ENCODE peak calls at places on chromosomes 4 and X, in ten cellular contexts. One of them, this sample, is unnamed.

GRCh38 chrX:47047989-47048388 is 30.3 kb upstream of the RGN start:
- DNase-seq in left lung: no peak
- DNase-seq in neuronal stem cell: no peak
- DNase-seq in sigmoid colon: no peak
- DNase-seq in foreskin fibroblast: peak; percentile 26
- DNase-seq in psoas muscle: no peak
- DNase-seq in ovary: no peak
- DNase-seq in fibroblast of villous mesenchyme: peak; percentile 57
- DNase-seq in GM12865: no peak
- DNase-seq in tibial artery: no peak
- DNase-seq in this sample: no peak

GRCh38 chr4:38940476-38940875 is 72.9 kb downstream of the FAM114A1 start:
- DNase-seq in left lung: no peak
- DNase-seq in neuronal stem cell: no peak
- DNase-seq in sigmoid colon: no peak
- DNase-seq in foreskin fibroblast: no peak
- DNase-seq in psoas muscle: no peak
- DNase-seq in ovary: no peak
- DNase-seq in fibroblast of villous mesenchyme: no peak
- DNase-seq in GM12865: peak; percentile 12
- DNase-seq in tibial artery: no peak
- DNase-seq in this sample: no peak

GRCh38 chr4:54566608-54567007 is 91.1 kb upstream of the KIT start:
- DNase-seq in left lung: no peak
- DNase-seq in neuronal stem cell: no peak
- DNase-seq in sigmoid colon: no peak
- DNase-seq in foreskin fibroblast: no peak
- DNase-seq in psoas muscle: no peak
- DNase-seq in ovary: no peak
- DNase-seq in fibroblast of villous mesenchyme: no peak
- DNase-seq in GM12865: peak; percentile 55
- DNase-seq in tibial artery: no peak
- DNase-seq in this sample: peak; percentile 15

GRCh38 chr4:153759407-153760226 is at the start of gene RNF175:
- DNase-seq in left lung: peak; percentile 85
- DNase-seq in neuronal stem cell: no peak
- DNase-seq in sigmoid colon: no peak
- DNase-seq in foreskin fibroblast: peak; percentile 60
- DNase-seq in psoas muscle: peak; percentile 25
- DNase-seq in ovary: no peak
- DNase-seq in fibroblast of villous mesenchyme: no peak
- DNase-seq in GM12865: no peak
- DNase-seq in tibial artery: no peak
- DNase-seq in this sample: no peak

GRCh38 chr4:25552580-25553271 is 102.9 kb upstream of the SLC34A2 start:
- DNase-seq in left lung: peak; percentile 78
- DNase-seq in neuronal stem cell: no peak
- DNase-seq in sigmoid colon: no peak
- DNase-seq in foreskin fibroblast: no peak
- DNase-seq in psoas muscle: no peak
- DNase-seq in ovary: no peak
- DNase-seq in fibroblast of villous mesenchyme: no peak
- DNase-seq in GM12865: no peak
- DNase-seq in tibial artery: no peak
- DNase-seq in this sample: no peak

GRCh38 chrX:154602766-154603437 is 16.2 kb downstream of the CTAG1B start:
- DNase-seq in left lung: no peak
- DNase-seq in neuronal stem cell: no peak
- DNase-seq in sigmoid colon: no peak
- DNase-seq in foreskin fibroblast: no peak
- DNase-seq in psoas muscle: no peak
- DNase-seq in ovary: no peak
- DNase-seq in fibroblast of villous mesenchyme: no peak
- DNase-seq in GM12865: no peak
- DNase-seq in tibial artery: no peak
- DNase-seq in this sample: no peak

GRCh38 chr4:23279377-23279988 is 586.7 kb downstream of the GBA3 start:
- DNase-seq in left lung: no peak
- DNase-seq in neuronal stem cell: no peak
- DNase-seq in sigmoid colon: no peak
- DNase-seq in foreskin fibroblast: peak; percentile 7
- DNase-seq in psoas muscle: no peak
- DNase-seq in ovary: no peak
- DNase-seq in fibroblast of villous mesenchyme: peak; percentile 16
- DNase-seq in GM12865: no peak
- DNase-seq in tibial artery: no peak
- DNase-seq in this sample: no peak

GRCh38 chrX:111646515-111646914 is 34.5 kb upstream of the ALG13 start:
- DNase-seq in left lung: no peak
- DNase-seq in neuronal stem cell: no peak
- DNase-seq in sigmoid colon: no peak
- DNase-seq in foreskin fibroblast: no peak
- DNase-seq in psoas muscle: no peak
- DNase-seq in ovary: no peak
- DNase-seq in fibroblast of villous mesenchyme: no peak
- DNase-seq in GM12865: no peak
- DNase-seq in tibial artery: no peak
- DNase-seq in this sample: no peak

GRCh38 chr4:154982187-154983047 is 201.3 kb downstream of the RBM46 start:
- DNase-seq in left lung: no peak
- DNase-seq in neuronal stem cell: peak; percentile 58
- DNase-seq in sigmoid colon: no peak
- DNase-seq in foreskin fibroblast: peak; percentile 54
- DNase-seq in psoas muscle: peak; percentile 13
- DNase-seq in ovary: peak; percentile 51
- DNase-seq in fibroblast of villous mesenchyme: peak; percentile 19
- DNase-seq in GM12865: peak; percentile 63
- DNase-seq in tibial artery: peak; percentile 80
- DNase-seq in this sample: peak; percentile 22

GRCh38 chrX:11305641-11306040 is 12.4 kb downstream of the AMELX start:
- DNase-seq in left lung: no peak
- DNase-seq in neuronal stem cell: no peak
- DNase-seq in sigmoid colon: no peak
- DNase-seq in foreskin fibroblast: no peak
- DNase-seq in psoas muscle: no peak
- DNase-seq in ovary: no peak
- DNase-seq in fibroblast of villous mesenchyme: no peak
- DNase-seq in GM12865: no peak
- DNase-seq in tibial artery: no peak
- DNase-seq in this sample: no peak

GRCh38 chr4:26858947-26859401 is 1.7 kb upstream of the STIM2 start:
- DNase-seq in left lung: no peak
- DNase-seq in neuronal stem cell: no peak
- DNase-seq in sigmoid colon: no peak
- DNase-seq in foreskin fibroblast: peak; percentile 6
- DNase-seq in psoas muscle: no peak
- DNase-seq in ovary: no peak
- DNase-seq in fibroblast of villous mesenchyme: no peak
- DNase-seq in GM12865: no peak
- DNase-seq in tibial artery: no peak
- DNase-seq in this sample: no peak

GRCh38 chr4:109559625-109559982 is 442 bp upstream of the MCUB start:
- DNase-seq in left lung: peak; percentile 79
- DNase-seq in neuronal stem cell: no peak
- DNase-seq in sigmoid colon: no peak
- DNase-seq in foreskin fibroblast: peak; percentile 66
- DNase-seq in psoas muscle: peak; percentile 22
- DNase-seq in ovary: peak; percentile 61
- DNase-seq in fibroblast of villous mesenchyme: peak; percentile 61
- DNase-seq in GM12865: no peak
- DNase-seq in tibial artery: peak; percentile 68
- DNase-seq in this sample: no peak

GRCh38 chrX:107766470-107767140 is 9.0 kb downstream of the TSC22D3 start:
- DNase-seq in left lung: no peak
- DNase-seq in neuronal stem cell: no peak
- DNase-seq in sigmoid colon: peak; percentile 88
- DNase-seq in foreskin fibroblast: peak; percentile 64
- DNase-seq in psoas muscle: peak; percentile 64
- DNase-seq in ovary: peak; percentile 73
- DNase-seq in fibroblast of villous mesenchyme: peak; percentile 53
- DNase-seq in GM12865: no peak
- DNase-seq in tibial artery: peak; percentile 73
- DNase-seq in this sample: no peak

GRCh38 chrX:120795301-120795700 is 80.4 kb downstream of the CT47B1 start:
- DNase-seq in left lung: no peak
- DNase-seq in neuronal stem cell: no peak
- DNase-seq in sigmoid colon: no peak
- DNase-seq in foreskin fibroblast: peak; percentile 58
- DNase-seq in psoas muscle: no peak
- DNase-seq in ovary: no peak
- DNase-seq in fibroblast of villous mesenchyme: no peak
- DNase-seq in GM12865: no peak
- DNase-seq in tibial artery: no peak
- DNase-seq in this sample: no peak

GRCh38 chr4:65450899-65451298 is 219.4 kb downstream of the EPHA5 start:
- DNase-seq in left lung: no peak
- DNase-seq in neuronal stem cell: no peak
- DNase-seq in sigmoid colon: no peak
- DNase-seq in foreskin fibroblast: no peak
- DNase-seq in psoas muscle: no peak
- DNase-seq in ovary: no peak
- DNase-seq in fibroblast of villous mesenchyme: no peak
- DNase-seq in GM12865: no peak
- DNase-seq in tibial artery: no peak
- DNase-seq in this sample: no peak

GRCh38 chr4:3332498-3332897 is 39.7 kb downstream of the RGS12 start:
- DNase-seq in left lung: no peak
- DNase-seq in neuronal stem cell: no peak
- DNase-seq in sigmoid colon: no peak
- DNase-seq in foreskin fibroblast: no peak
- DNase-seq in psoas muscle: no peak
- DNase-seq in ovary: no peak
- DNase-seq in fibroblast of villous mesenchyme: no peak
- DNase-seq in GM12865: no peak
- DNase-seq in tibial artery: no peak
- DNase-seq in this sample: no peak

DNA sequence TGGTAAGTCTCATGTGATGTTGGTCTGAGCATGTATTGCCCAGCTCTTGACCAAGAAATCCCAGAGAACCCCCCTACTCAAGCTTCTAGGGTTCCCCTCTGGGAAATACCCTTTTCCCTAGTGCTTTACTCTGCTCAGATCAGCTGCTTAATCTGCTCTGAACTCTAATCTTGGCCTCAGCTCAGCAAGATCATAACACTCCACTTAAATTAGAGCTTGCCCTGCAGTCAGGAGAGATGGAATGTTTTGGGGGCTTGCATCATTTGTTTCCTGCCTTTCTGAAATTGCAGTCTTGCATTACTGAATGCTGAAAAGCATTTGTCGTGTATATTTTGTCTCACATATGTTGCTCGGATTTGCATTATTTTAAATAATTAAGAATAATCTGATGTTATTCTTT is 1153.6 kb downstream of the FSTL5 start:
- DNase-seq in left lung: no peak
- DNase-seq in neuronal stem cell: no peak
- DNase-seq in sigmoid colon: no peak
- DNase-seq in foreskin fibroblast: no peak
- DNase-seq in psoas muscle: no peak
- DNase-seq in ovary: no peak
- DNase-seq in fibroblast of villous mesenchyme: no peak
- DNase-seq in GM12865: no peak
- DNase-seq in tibial artery: no peak
- DNase-seq in this sample: no peak
- H3K4me3 ChIP-seq in left lung: no peak overlapping the region
- H3K4me3 ChIP-seq in neuronal stem cell: no peak overlapping the region
- H3K4me3 ChIP-seq in sigmoid colon: no peak overlapping the region
- H3K4me3 ChIP-seq in foreskin fibroblast: no peak overlapping the region
- H3K4me3 ChIP-seq in psoas muscle: no peak overlapping the region
- H3K4me3 ChIP-seq in ovary: no peak overlapping the region
- H3K4me3 ChIP-seq in fibroblast of villous mesenchyme: no peak overlapping the region
- H3K4me3 ChIP-seq in GM12865: no peak overlapping the region
- H3K4me3 ChIP-seq in tibial artery: no peak overlapping the region
- H3K4me3 ChIP-seq in this sample: no peak overlapping the region

GRCh38 chr4:184384810-184385557 is 89.4 kb downstream of the IRF2 start:
- DNase-seq in left lung: no peak
- DNase-seq in neuronal stem cell: no peak
- DNase-seq in sigmoid colon: no peak
- DNase-seq in foreskin fibroblast: peak; percentile 42
- DNase-seq in psoas muscle: no peak
- DNase-seq in ovary: no peak
- DNase-seq in fibroblast of villous mesenchyme: no peak
- DNase-seq in GM12865: peak; percentile 64
- DNase-seq in tibial artery: no peak
- DNase-seq in this sample: no peak
- H3K4me3 ChIP-seq in left lung: no peak overlapping the region
- H3K4me3 ChIP-seq in neuronal stem cell: no peak overlapping the region
- H3K4me3 ChIP-seq in sigmoid colon: no peak overlapping the region
- H3K4me3 ChIP-seq in foreskin fibroblast: peak overlapping the region; percentile 33
- H3K4me3 ChIP-seq in psoas muscle: peak overlapping the region; percentile 42
- H3K4me3 ChIP-seq in ovary: no peak overlapping the region
- H3K4me3 ChIP-seq in fibroblast of villous mesenchyme: no peak overlapping the region
- H3K4me3 ChIP-seq in GM12865: peak overlapping the region; percentile 58
- H3K4me3 ChIP-seq in tibial artery: peak overlapping the region; percentile 32
- H3K4me3 ChIP-seq in this sample: no peak overlapping the region

DNA sequence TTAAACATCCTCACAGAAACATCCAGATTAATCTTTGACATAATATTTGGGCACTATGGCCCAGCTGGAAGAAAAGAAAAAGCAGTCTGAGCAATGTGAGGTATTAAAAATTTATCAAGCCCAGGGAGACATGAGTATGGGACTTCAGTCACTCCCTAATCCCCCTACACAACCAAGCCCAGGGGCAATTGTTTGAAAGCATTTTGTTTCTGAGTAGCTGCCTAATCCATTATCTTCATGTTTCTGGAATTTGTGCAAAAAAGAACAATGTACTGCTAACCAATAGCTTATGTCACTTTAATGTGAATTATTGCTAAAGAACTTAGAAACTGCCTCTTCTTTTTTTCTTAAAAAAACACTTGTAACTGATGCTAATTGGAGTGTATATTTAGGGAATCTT is 360.7 kb downstream of the TEX13C start:
- DNase-seq in left lung: no peak
- DNase-seq in neuronal stem cell: no peak
- DNase-seq in sigmoid colon: no peak
- DNase-seq in foreskin fibroblast: no peak
- DNase-seq in psoas muscle: no peak
- DNase-seq in ovary: no peak
- DNase-seq in fibroblast of villous mesenchyme: no peak
- DNase-seq in GM12865: no peak
- DNase-seq in tibial artery: no peak
- DNase-seq in this sample: no peak
- H3K4me3 ChIP-seq in left lung: no peak overlapping the region
- H3K4me3 ChIP-seq in neuronal stem cell: no peak overlapping the region
- H3K4me3 ChIP-seq in sigmoid colon: no peak overlapping the region
- H3K4me3 ChIP-seq in foreskin fibroblast: no peak overlapping the region
- H3K4me3 ChIP-seq in psoas muscle: no peak overlapping the region
- H3K4me3 ChIP-seq in ovary: no peak overlapping the region
- H3K4me3 ChIP-seq in fibroblast of villous mesenchyme: no peak overlapping the region
- H3K4me3 ChIP-seq in GM12865: no peak overlapping the region
- H3K4me3 ChIP-seq in tibial artery: no peak overlapping the region
- H3K4me3 ChIP-seq in this sample: no peak overlapping the region

DNA sequence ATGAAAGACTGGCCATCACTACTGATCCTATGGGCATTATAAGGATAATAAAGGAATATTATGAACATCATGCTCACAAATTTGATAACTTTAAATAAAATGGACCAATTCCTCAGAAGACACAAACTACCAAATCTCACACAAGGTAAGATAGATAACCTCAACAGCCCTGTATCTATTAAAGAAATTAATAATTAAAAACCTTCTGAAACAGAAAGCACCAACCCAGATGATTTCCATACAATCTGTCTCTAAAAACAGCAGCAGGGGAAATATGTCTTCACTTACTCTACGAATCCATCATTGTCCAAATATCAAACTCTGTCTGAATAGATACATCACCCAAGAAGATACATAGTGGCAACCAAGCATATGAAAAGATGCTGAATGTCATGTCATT is 55.2 kb downstream of the LCORL start:
- DNase-seq in left lung: no peak
- DNase-seq in neuronal stem cell: no peak
- DNase-seq in sigmoid colon: no peak
- DNase-seq in foreskin fibroblast: no peak
- DNase-seq in psoas muscle: no peak
- DNase-seq in ovary: no peak
- DNase-seq in fibroblast of villous mesenchyme: no peak
- DNase-seq in GM12865: no peak
- DNase-seq in tibial artery: no peak
- DNase-seq in this sample: no peak
- H3K4me3 ChIP-seq in left lung: no peak overlapping the region
- H3K4me3 ChIP-seq in neuronal stem cell: no peak overlapping the region
- H3K4me3 ChIP-seq in sigmoid colon: no peak overlapping the region
- H3K4me3 ChIP-seq in foreskin fibroblast: no peak overlapping the region
- H3K4me3 ChIP-seq in psoas muscle: no peak overlapping the region
- H3K4me3 ChIP-seq in ovary: no peak overlapping the region
- H3K4me3 ChIP-seq in fibroblast of villous mesenchyme: no peak overlapping the region
- H3K4me3 ChIP-seq in GM12865: no peak overlapping the region
- H3K4me3 ChIP-seq in tibial artery: no peak overlapping the region
- H3K4me3 ChIP-seq in this sample: no peak overlapping the region

This sample was measured in Jurkat, Clone E6-1.